ENCODE peak calls at places on chromosomes 7 and 10, in six cellular contexts. One of them, this sample, is unnamed.

GRCh38 chr7:124208173-124208572 is 175.3 kb upstream of the TMEM229A start:
- DNase-seq in HS-5: no peak
- DNase-seq in fibroblast of the aortic adventitia: no peak
- DNase-seq in neural progenitor cell: no peak
- DNase-seq in activated CD8-positive, alpha-beta memory T cell treated with anti-CD3 and anti-CD28 coated beads, Interleukin-2, amount 50 U/mL, for 48 hours: no peak
- DNase-seq in activated T-cell treated with anti-CD3 and anti-CD28 coated beads for 24 hours: no peak
- DNase-seq in this sample: no peak

GRCh38 chr7:81715984-81716588 is 53.8 kb downstream of the HGF start:
- DNase-seq in neural progenitor cell: peak
- DNase-seq in fibroblast of the aortic adventitia: peak
- DNase-seq in activated T-cell treated with anti-CD3 and anti-CD28 coated beads for 24 hours: no peak
- DNase-seq in HS-5: no peak
- DNase-seq in activated CD8-positive, alpha-beta memory T cell treated with anti-CD3 and anti-CD28 coated beads, Interleukin-2, amount 50 U/mL, for 48 hours: no peak
- DNase-seq in this sample: no peak

GRCh38 chr10:100982916-100983830 is 4.1 kb downstream of the MRPL43 start:
- DNase-seq in activated CD8-positive, alpha-beta memory T cell treated with anti-CD3 and anti-CD28 coated beads, Interleukin-2, amount 50 U/mL, for 48 hours: peak
- DNase-seq in fibroblast of the aortic adventitia: no peak
- DNase-seq in HS-5: no peak
- DNase-seq in neural progenitor cell: no peak
- DNase-seq in activated T-cell treated with anti-CD3 and anti-CD28 coated beads for 24 hours: no peak
- DNase-seq in this sample: no peak

GRCh38 chr10:95121904-95122303 is 52.6 kb upstream of the CYP2C8 start:
- DNase-seq in activated CD8-positive, alpha-beta memory T cell treated with anti-CD3 and anti-CD28 coated beads, Interleukin-2, amount 50 U/mL, for 48 hours: no peak
- DNase-seq in fibroblast of the aortic adventitia: peak
- DNase-seq in activated T-cell treated with anti-CD3 and anti-CD28 coated beads for 24 hours: no peak
- DNase-seq in neural progenitor cell: no peak
- DNase-seq in HS-5: no peak
- DNase-seq in this sample: no peak

GRCh38 chr10:51926336-51926735 is 226.9 kb upstream of the CSTF2T start:
- DNase-seq in fibroblast of the aortic adventitia: no peak
- DNase-seq in HS-5: no peak
- DNase-seq in neural progenitor cell: no peak
- DNase-seq in activated CD8-positive, alpha-beta memory T cell treated with anti-CD3 and anti-CD28 coated beads, Interleukin-2, amount 50 U/mL, for 48 hours: no peak
- DNase-seq in activated T-cell treated with anti-CD3 and anti-CD28 coated beads for 24 hours: no peak
- DNase-seq in this sample: no peak

GRCh38 chr10:99945286-99945685 is 64.5 kb downstream of the DNMBP start:
- DNase-seq in activated CD8-positive, alpha-beta memory T cell treated with anti-CD3 and anti-CD28 coated beads, Interleukin-2, amount 50 U/mL, for 48 hours: no peak
- DNase-seq in activated T-cell treated with anti-CD3 and anti-CD28 coated beads for 24 hours: no peak
- DNase-seq in fibroblast of the aortic adventitia: peak
- DNase-seq in HS-5: no peak
- DNase-seq in neural progenitor cell: no peak
- DNase-seq in this sample: no peak

GRCh38 chr7:85167636-85168035 is 19.2 kb downstream of the SEMA3D start:
- DNase-seq in activated T-cell treated with anti-CD3 and anti-CD28 coated beads for 24 hours: no peak
- DNase-seq in neural progenitor cell: no peak
- DNase-seq in HS-5: no peak
- DNase-seq in fibroblast of the aortic adventitia: peak
- DNase-seq in activated CD8-positive, alpha-beta memory T cell treated with anti-CD3 and anti-CD28 coated beads, Interleukin-2, amount 50 U/mL, for 48 hours: no peak
- DNase-seq in this sample: no peak

GRCh38 chr10:34721201-34721840 is 93.8 kb downstream of the PARD3 start:
- DNase-seq in HS-5: no peak
- DNase-seq in neural progenitor cell: no peak
- DNase-seq in activated T-cell treated with anti-CD3 and anti-CD28 coated beads for 24 hours: no peak
- DNase-seq in fibroblast of the aortic adventitia: peak
- DNase-seq in activated CD8-positive, alpha-beta memory T cell treated with anti-CD3 and anti-CD28 coated beads, Interleukin-2, amount 50 U/mL, for 48 hours: no peak
- DNase-seq in this sample: no peak

GRCh38 chr10:112375721-112376577 is 2.0 kb downstream of the ACSL5 start:
- DNase-seq in activated CD8-positive, alpha-beta memory T cell treated with anti-CD3 and anti-CD28 coated beads, Interleukin-2, amount 50 U/mL, for 48 hours: peak
- DNase-seq in HS-5: no peak
- DNase-seq in activated T-cell treated with anti-CD3 and anti-CD28 coated beads for 24 hours: no peak
- DNase-seq in fibroblast of the aortic adventitia: peak
- DNase-seq in neural progenitor cell: no peak
- DNase-seq in this sample: no peak

GRCh38 chr10:130757821-130758489 is 553.6 kb downstream of the TCERG1L start:
- DNase-seq in HS-5: no peak
- DNase-seq in activated CD8-positive, alpha-beta memory T cell treated with anti-CD3 and anti-CD28 coated beads, Interleukin-2, amount 50 U/mL, for 48 hours: no peak
- DNase-seq in fibroblast of the aortic adventitia: no peak
- DNase-seq in neural progenitor cell: no peak
- DNase-seq in activated T-cell treated with anti-CD3 and anti-CD28 coated beads for 24 hours: no peak
- DNase-seq in this sample: no peak

GRCh38 chr10:63716174-63716573 is 195.0 kb downstream of the REEP3 start:
- DNase-seq in activated T-cell treated with anti-CD3 and anti-CD28 coated beads for 24 hours: no peak
- DNase-seq in fibroblast of the aortic adventitia: no peak
- DNase-seq in HS-5: no peak
- DNase-seq in activated CD8-positive, alpha-beta memory T cell treated with anti-CD3 and anti-CD28 coated beads, Interleukin-2, amount 50 U/mL, for 48 hours: no peak
- DNase-seq in neural progenitor cell: no peak
- DNase-seq in this sample: no peak

GRCh38 chr10:85407093-85407492 is 959.5 kb downstream of the GRID1 start:
- DNase-seq in activated CD8-positive, alpha-beta memory T cell treated with anti-CD3 and anti-CD28 coated beads, Interleukin-2, amount 50 U/mL, for 48 hours: no peak
- DNase-seq in fibroblast of the aortic adventitia: no peak
- DNase-seq in activated T-cell treated with anti-CD3 and anti-CD28 coated beads for 24 hours: no peak
- DNase-seq in neural progenitor cell: peak
- DNase-seq in HS-5: no peak
- DNase-seq in this sample: no peak

GRCh38 chr7:81624021-81624630 is 145.7 kb downstream of the HGF start:
- DNase-seq in activated CD8-positive, alpha-beta memory T cell treated with anti-CD3 and anti-CD28 coated beads, Interleukin-2, amount 50 U/mL, for 48 hours: no peak
- DNase-seq in neural progenitor cell: no peak
- DNase-seq in activated T-cell treated with anti-CD3 and anti-CD28 coated beads for 24 hours: no peak
- DNase-seq in fibroblast of the aortic adventitia: no peak
- DNase-seq in HS-5: no peak
- DNase-seq in this sample: no peak

GRCh38 chr10:92240289-92241157 is 50.4 kb downstream of the CPEB3 start:
- DNase-seq in activated T-cell treated with anti-CD3 and anti-CD28 coated beads for 24 hours: peak
- DNase-seq in neural progenitor cell: peak
- DNase-seq in HS-5: peak
- DNase-seq in activated CD8-positive, alpha-beta memory T cell treated with anti-CD3 and anti-CD28 coated beads, Interleukin-2, amount 50 U/mL, for 48 hours: peak
- DNase-seq in fibroblast of the aortic adventitia: peak
- DNase-seq in this sample: peak

GRCh38 chr7:138460176-138460648 is at the start of gene TRIM24:
- DNase-seq in fibroblast of the aortic adventitia: peak
- DNase-seq in HS-5: no peak
- DNase-seq in activated T-cell treated with anti-CD3 and anti-CD28 coated beads for 24 hours: no peak
- DNase-seq in neural progenitor cell: no peak
- DNase-seq in activated CD8-positive, alpha-beta memory T cell treated with anti-CD3 and anti-CD28 coated beads, Interleukin-2, amount 50 U/mL, for 48 hours: peak
- DNase-seq in this sample: no peak

GRCh38 chr10:104259999-104260774 is 5.5 kb downstream of the GSTO1 start:
- DNase-seq in fibroblast of the aortic adventitia: peak
- DNase-seq in activated CD8-positive, alpha-beta memory T cell treated with anti-CD3 and anti-CD28 coated beads, Interleukin-2, amount 50 U/mL, for 48 hours: no peak
- DNase-seq in HS-5: no peak
- DNase-seq in activated T-cell treated with anti-CD3 and anti-CD28 coated beads for 24 hours: no peak
- DNase-seq in neural progenitor cell: no peak
- DNase-seq in this sample: no peak

GRCh38 chr10:43233601-43234430 is 33.0 kb downstream of the RASGEF1A start:
- DNase-seq in HS-5: no peak
- DNase-seq in neural progenitor cell: no peak
- DNase-seq in activated T-cell treated with anti-CD3 and anti-CD28 coated beads for 24 hours: no peak
- DNase-seq in activated CD8-positive, alpha-beta memory T cell treated with anti-CD3 and anti-CD28 coated beads, Interleukin-2, amount 50 U/mL, for 48 hours: peak
- DNase-seq in fibroblast of the aortic adventitia: no peak
- DNase-seq in this sample: no peak

GRCh38 chr7:16904086-16904485 is 22.3 kb upstream of the AGR3 start:
- DNase-seq in activated CD8-positive, alpha-beta memory T cell treated with anti-CD3 and anti-CD28 coated beads, Interleukin-2, amount 50 U/mL, for 48 hours: no peak
- DNase-seq in neural progenitor cell: no peak
- DNase-seq in HS-5: no peak
- DNase-seq in activated T-cell treated with anti-CD3 and anti-CD28 coated beads for 24 hours: no peak
- DNase-seq in fibroblast of the aortic adventitia: no peak
- DNase-seq in this sample: no peak

GRCh38 chr10:119305860-119306513 is 98.6 kb downstream of the GRK5 start:
- DNase-seq in fibroblast of the aortic adventitia: peak
- DNase-seq in activated CD8-positive, alpha-beta memory T cell treated with anti-CD3 and anti-CD28 coated beads, Interleukin-2, amount 50 U/mL, for 48 hours: peak
- DNase-seq in activated T-cell treated with anti-CD3 and anti-CD28 coated beads for 24 hours: peak
- DNase-seq in neural progenitor cell: no peak
- DNase-seq in HS-5: peak
- DNase-seq in this sample: no peak

GRCh38 chr7:24828871-24829661 is 71.8 kb upstream of the GSDME start:
- DNase-seq in activated T-cell treated with anti-CD3 and anti-CD28 coated beads for 24 hours: no peak
- DNase-seq in HS-5: no peak
- DNase-seq in fibroblast of the aortic adventitia: peak
- DNase-seq in activated CD8-positive, alpha-beta memory T cell treated with anti-CD3 and anti-CD28 coated beads, Interleukin-2, amount 50 U/mL, for 48 hours: no peak
- DNase-seq in neural progenitor cell: no peak
- DNase-seq in this sample: no peak

GRCh38 chr7:124387056-124387455 is 354.2 kb upstream of the TMEM229A start:
- DNase-seq in HS-5: no peak
- DNase-seq in neural progenitor cell: no peak
- DNase-seq in fibroblast of the aortic adventitia: no peak
- DNase-seq in activated T-cell treated with anti-CD3 and anti-CD28 coated beads for 24 hours: no peak
- DNase-seq in activated CD8-positive, alpha-beta memory T cell treated with anti-CD3 and anti-CD28 coated beads, Interleukin-2, amount 50 U/mL, for 48 hours: no peak
- DNase-seq in this sample: no peak

GRCh38 chr7:100710452-100710851 is 4.5 kb downstream of the POP7 start:
- DNase-seq in HS-5: no peak
- DNase-seq in activated T-cell treated with anti-CD3 and anti-CD28 coated beads for 24 hours: no peak
- DNase-seq in fibroblast of the aortic adventitia: no peak
- DNase-seq in neural progenitor cell: no peak
- DNase-seq in activated CD8-positive, alpha-beta memory T cell treated with anti-CD3 and anti-CD28 coated beads, Interleukin-2, amount 50 U/mL, for 48 hours: no peak
- DNase-seq in this sample: no peak

GRCh38 chr7:28685291-28685659 is 272.9 kb downstream of the TRIL start:
- DNase-seq in activated CD8-positive, alpha-beta memory T cell treated with anti-CD3 and anti-CD28 coated beads, Interleukin-2, amount 50 U/mL, for 48 hours: no peak
- DNase-seq in neural progenitor cell: no peak
- DNase-seq in HS-5: no peak
- DNase-seq in fibroblast of the aortic adventitia: no peak
- DNase-seq in activated T-cell treated with anti-CD3 and anti-CD28 coated beads for 24 hours: no peak
- DNase-seq in this sample: no peak

GRCh38 chr7:77989981-77990566 is 191.5 kb downstream of the PHTF2 start:
- DNase-seq in neural progenitor cell: no peak
- DNase-seq in activated CD8-positive, alpha-beta memory T cell treated with anti-CD3 and anti-CD28 coated beads, Interleukin-2, amount 50 U/mL, for 48 hours: no peak
- DNase-seq in activated T-cell treated with anti-CD3 and anti-CD28 coated beads for 24 hours: no peak
- DNase-seq in HS-5: no peak
- DNase-seq in fibroblast of the aortic adventitia: no peak
- DNase-seq in this sample: no peak

GRCh38 chr7:23544913-23545354 is 13.2 kb upstream of the TRA2A start:
- DNase-seq in HS-5: peak
- DNase-seq in activated T-cell treated with anti-CD3 and anti-CD28 coated beads for 24 hours: no peak
- DNase-seq in fibroblast of the aortic adventitia: peak
- DNase-seq in activated CD8-positive, alpha-beta memory T cell treated with anti-CD3 and anti-CD28 coated beads, Interleukin-2, amount 50 U/mL, for 48 hours: no peak
- DNase-seq in neural progenitor cell: peak
- DNase-seq in this sample: no peak

GRCh38 chr10:104104926-104105325 is 17.0 kb upstream of the SFR1 start:
- DNase-seq in neural progenitor cell: no peak
- DNase-seq in HS-5: no peak
- DNase-seq in fibroblast of the aortic adventitia: no peak
- DNase-seq in activated CD8-positive, alpha-beta memory T cell treated with anti-CD3 and anti-CD28 coated beads, Interleukin-2, amount 50 U/mL, for 48 hours: no peak
- DNase-seq in activated T-cell treated with anti-CD3 and anti-CD28 coated beads for 24 hours: no peak
- DNase-seq in this sample: no peak

GRCh38 chr7:24755541-24756416 is 1.5 kb downstream of the GSDME start:
- DNase-seq in fibroblast of the aortic adventitia: no peak
- DNase-seq in activated T-cell treated with anti-CD3 and anti-CD28 coated beads for 24 hours: no peak
- DNase-seq in activated CD8-positive, alpha-beta memory T cell treated with anti-CD3 and anti-CD28 coated beads, Interleukin-2, amount 50 U/mL, for 48 hours: no peak
- DNase-seq in HS-5: peak
- DNase-seq in neural progenitor cell: no peak
- DNase-seq in this sample: no peak

GRCh38 chr7:66321283-66321682 is 116.1 kb downstream of the TPST1 start:
- DNase-seq in HS-5: no peak
- DNase-seq in activated CD8-positive, alpha-beta memory T cell treated with anti-CD3 and anti-CD28 coated beads, Interleukin-2, amount 50 U/mL, for 48 hours: no peak
- DNase-seq in neural progenitor cell: no peak
- DNase-seq in activated T-cell treated with anti-CD3 and anti-CD28 coated beads for 24 hours: no peak
- DNase-seq in fibroblast of the aortic adventitia: no peak
- DNase-seq in this sample: no peak

GRCh38 chr10:70302292-70302691 is 18.5 kb upstream of the NPFFR1 start:
- DNase-seq in fibroblast of the aortic adventitia: peak
- DNase-seq in neural progenitor cell: no peak
- DNase-seq in activated T-cell treated with anti-CD3 and anti-CD28 coated beads for 24 hours: no peak
- DNase-seq in activated CD8-positive, alpha-beta memory T cell treated with anti-CD3 and anti-CD28 coated beads, Interleukin-2, amount 50 U/mL, for 48 hours: no peak
- DNase-seq in HS-5: no peak
- DNase-seq in this sample: no peak

GRCh38 chr7:35802649-35803048 is 1.8 kb downstream of the SEPTIN7 start:
- DNase-seq in HS-5: no peak
- DNase-seq in fibroblast of the aortic adventitia: no peak
- DNase-seq in neural progenitor cell: peak
- DNase-seq in activated CD8-positive, alpha-beta memory T cell treated with anti-CD3 and anti-CD28 coated beads, Interleukin-2, amount 50 U/mL, for 48 hours: no peak
- DNase-seq in activated T-cell treated with anti-CD3 and anti-CD28 coated beads for 24 hours: no peak
- DNase-seq in this sample: no peak

GRCh38 chr10:29479081-29479917 is 155.5 kb downstream of the SVIL start:
- DNase-seq in fibroblast of the aortic adventitia: no peak
- DNase-seq in HS-5: no peak
- DNase-seq in activated T-cell treated with anti-CD3 and anti-CD28 coated beads for 24 hours: no peak
- DNase-seq in neural progenitor cell: no peak
- DNase-seq in activated CD8-positive, alpha-beta memory T cell treated with anti-CD3 and anti-CD28 coated beads, Interleukin-2, amount 50 U/mL, for 48 hours: no peak
- DNase-seq in this sample: no peak

GRCh38 chr7:4909891-4910290 is 26.4 kb upstream of the RADIL start:
- DNase-seq in neural progenitor cell: no peak
- DNase-seq in activated T-cell treated with anti-CD3 and anti-CD28 coated beads for 24 hours: no peak
- DNase-seq in HS-5: no peak
- DNase-seq in activated CD8-positive, alpha-beta memory T cell treated with anti-CD3 and anti-CD28 coated beads, Interleukin-2, amount 50 U/mL, for 48 hours: no peak
- DNase-seq in fibroblast of the aortic adventitia: no peak
- DNase-seq in this sample: no peak